ENCODE peak calls at places on chromosomes 3 and 15, in seven cellular contexts. Y, O, M, A, U, J and K are unnamed samples. For H3K9me3, the result is how much of the 10 kb centered on the place peaks cover.

GRCh38 chr3:120418866-120419490 is 31.8 kb downstream of the FSTL1 start:
- DNase-seq in U (peak), Y (no peak), A (peak), M (no peak), O (no peak), J (peak), K (no peak)

GRCh38 chr3:123329636-123330340 is 119.1 kb downstream of the ADCY5 start:
- DNase-seq in J (no peak), Y (no peak), A (no peak), U (no peak), M (peak), O (no peak), K (peak)

GRCh38 chr3:118628704-118629341 is 405.8 kb downstream of the IGSF11 start:
- DNase-seq in O (peak), A (peak), U (peak), J (peak), Y (no peak), M (no peak), K (peak)

GRCh38 chr3:125062904-125063618 is 7.3 kb upstream of the HEG1 start:
- DNase-seq in O (no peak), M (no peak), U (peak), Y (no peak), J (peak), A (no peak), K (peak)

GRCh38 chr15:57923311-57923710 is 142.2 kb downstream of the ALDH1A2 start:
- DNase-seq in M (no peak), A (no peak), O (peak), U (no peak), J (peak), Y (no peak), K (no peak)

GRCh38 chr15:78761891-78762385 is 49.3 kb downstream of the ADAMTS7 start:
- DNase-seq in A (no peak), J (no peak), O (no peak), M (peak), U (no peak), Y (no peak), K (peak)

GRCh38 chr3:59482684-59483083 is 432.9 kb upstream of the CFAP20DC start:
- DNase-seq in O (no peak), M (no peak), A (no peak), J (no peak), Y (no peak), U (no peak), K (no peak)

GRCh38 chr3:43260412-43260811 is 25.9 kb upstream of the SNRK start:
- DNase-seq in U (peak), O (no peak), M (no peak), J (no peak), Y (no peak), A (no peak), K (no peak)

GRCh38 chr3:53234130-53234840 is 21.5 kb downstream of the TKT start:
- DNase-seq in O (no peak), J (no peak), M (peak), U (no peak), Y (peak), A (no peak), K (peak)

GRCh38 chr15:101320501-101321052 is 25.5 kb upstream of the SNRPA1 start:
- DNase-seq in M (peak), U (no peak), Y (peak), O (no peak), J (peak), A (peak), K (peak)

GRCh38 chr3:129593230-129593594 is 13.3 kb downstream of the PLXND1 start:
- DNase-seq in A (no peak), M (no peak), U (no peak), J (no peak), O (no peak), Y (no peak), K (peak)

GRCh38 chr15:40793216-40793989 is 13.5 kb upstream of the ZFYVE19 start:
- DNase-seq in J (peak), M (peak), A (peak), U (peak), O (no peak), Y (peak), K (no peak)

DNA sequence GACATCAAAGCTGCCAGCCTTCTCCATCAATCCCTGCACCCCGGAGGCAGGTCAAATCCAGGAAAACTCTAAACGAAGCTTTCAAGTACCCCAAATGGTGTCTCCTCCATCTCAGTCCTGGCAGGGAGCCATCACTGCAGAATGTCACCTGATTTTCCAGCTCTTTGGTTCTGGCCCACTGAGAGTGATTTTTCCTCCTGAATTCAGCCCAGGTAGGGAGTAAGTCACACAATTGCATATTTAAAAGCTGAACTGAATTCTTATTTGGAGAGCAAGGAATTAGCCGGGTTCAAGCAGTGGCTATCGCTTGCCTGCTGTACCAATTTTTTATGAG is 5.3 kb downstream of the RFTN1 start:
- DNase-seq in Y (no peak), M (no peak), A (no peak), U (no peak), O (no peak), J (no peak), K (no peak)
- H3K4me3 ChIP-seq in Y (no peak), M (no peak), A (no peak), U (no peak), O (no peak), J (no peak), K (no peak)

DNA sequence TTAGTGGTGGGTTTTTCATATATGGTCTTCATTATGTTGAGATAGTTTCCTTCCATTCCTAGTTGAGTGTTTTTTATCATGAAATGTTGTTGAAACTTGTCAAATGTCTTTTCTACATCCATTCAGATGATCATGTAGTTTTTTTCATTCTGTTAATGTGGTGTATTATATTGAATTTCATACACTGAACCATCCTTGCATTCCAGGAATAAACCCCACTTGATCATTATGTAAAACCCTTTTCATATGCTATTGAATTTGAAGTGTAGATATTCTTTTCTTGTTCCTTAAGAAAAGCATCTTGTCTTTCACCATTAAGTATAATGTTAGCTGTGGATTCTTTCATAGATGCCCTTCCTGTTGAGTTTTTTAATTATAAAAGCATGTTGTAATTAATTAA is 42.9 kb downstream of the PIAS1 start:
- DNase-seq in Y (no peak), O (no peak), A (no peak), U (no peak), J (no peak), M (no peak), K (no peak)
- H3K9me3 ChIP-seq in Y (under half), O (under half), A (under half), U (under half), J (under half), M (under half), K (under half)

GRCh38 chr3:56977561-56977889 is 82.9 kb upstream of the SPATA12 start:
- DNase-seq in J (no peak), U (no peak), M (no peak), Y (no peak), O (no peak), A (no peak), K (no peak)
- H3K27ac ChIP-seq in J (no peak), U (no peak), M (no peak), Y (no peak), O (peak), A (no peak), K (no peak)

GRCh38 chr3:183980408-183980807 is 37.3 kb downstream of the ABCC5 start:
- DNase-seq in O (no peak), J (no peak), A (no peak), U (no peak), Y (no peak), M (no peak), K (no peak)
- H3K4me3 ChIP-seq in O (no peak), J (no peak), A (no peak), U (no peak), Y (no peak), M (no peak), K (no peak)

GRCh38 chr15:79922512-79923067 is 25.8 kb upstream of the MTHFS start:
- DNase-seq in J (no peak), Y (no peak), M (no peak), U (no peak), A (peak), O (no peak), K (no peak)

GRCh38 chr15:79918278-79918677 is 21.5 kb upstream of the MTHFS start:
- DNase-seq in M (no peak), A (no peak), O (no peak), U (no peak), Y (no peak), J (no peak), K (no peak)

GRCh38 chr15:79919749-79920511 is 23.1 kb upstream of the MTHFS start:
- DNase-seq in Y (no peak), J (no peak), U (no peak), A (no peak), M (no peak), O (no peak), K (no peak)

GRCh38 chr15:79916424-79916823 is 19.6 kb upstream of the MTHFS start:
- DNase-seq in M (no peak), O (no peak), J (no peak), U (no peak), Y (no peak), A (no peak), K (no peak)

DNA sequence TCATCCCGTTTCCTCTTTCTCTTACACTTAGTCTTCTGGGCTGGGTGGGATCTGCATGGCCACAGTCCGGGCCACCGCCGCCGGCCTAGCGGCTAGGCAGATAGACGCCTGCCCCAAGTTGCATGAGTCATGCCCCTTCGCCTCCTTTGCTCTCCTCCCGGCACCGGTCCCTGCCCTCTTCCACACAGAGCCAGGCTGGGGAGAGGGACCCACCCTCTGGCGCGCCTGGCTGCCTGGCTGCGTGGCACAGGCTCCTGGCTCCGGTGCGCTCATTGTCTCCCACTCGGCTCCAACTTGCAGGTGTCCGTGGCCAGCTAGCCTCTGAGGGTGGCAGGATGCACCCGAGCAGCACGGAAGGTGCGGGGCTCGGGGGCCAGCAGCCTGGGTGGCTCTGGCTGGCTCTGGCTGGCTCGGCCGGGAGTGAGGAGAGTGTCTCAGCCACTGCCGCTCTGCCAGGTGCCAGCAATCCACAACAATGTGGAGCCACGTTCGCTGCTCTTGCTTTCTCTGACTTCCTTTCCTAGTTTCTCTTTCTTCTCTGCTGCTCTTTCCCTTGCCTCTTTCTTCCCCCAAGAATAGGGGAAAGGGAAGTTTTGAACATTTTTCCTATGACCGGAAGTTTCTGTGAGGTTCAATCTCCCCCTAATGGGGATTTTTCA is 22.4 kb upstream of the MTHFS start:
- DNase-seq in A (no peak), U (no peak), O (no peak), Y (no peak), J (no peak), M (no peak), K (no peak)
- H3K9me3 ChIP-seq in A (half or more), U (under half), O (under half), Y (under half), J (under half), M (under half), K (under half)

GRCh38 chr3:142735462-142735861 is 11.6 kb downstream of the TRPC1 start:
- DNase-seq in A (no peak), U (no peak), Y (no peak), J (no peak), M (no peak), O (no peak), K (no peak)

GRCh38 chr3:142734834-142735233 is 11.0 kb downstream of the TRPC1 start:
- DNase-seq in Y (no peak), M (no peak), O (no peak), U (no peak), A (no peak), J (no peak), K (no peak)

DNA sequence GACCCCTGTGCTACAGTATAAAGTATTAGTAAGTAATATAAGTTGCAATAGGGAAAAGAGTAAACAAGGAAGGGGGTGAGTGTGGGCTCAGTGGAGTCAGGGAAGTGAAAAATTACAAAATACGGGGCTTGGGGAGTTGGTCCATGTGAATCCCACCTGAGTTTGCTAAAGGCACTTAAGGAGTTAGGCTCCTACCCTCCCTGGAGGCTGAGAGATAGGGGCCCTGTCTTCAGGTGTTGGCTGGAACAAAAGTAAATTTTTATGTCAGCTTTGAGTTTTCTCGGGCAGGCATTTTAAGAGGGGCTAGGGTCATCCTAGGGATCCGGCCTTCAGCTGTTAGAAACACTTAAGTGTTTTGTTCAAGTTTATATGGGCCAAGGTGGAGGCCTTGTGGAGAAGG is 8.2 kb downstream of the TRPC1 start:
- DNase-seq in Y (no peak), J (no peak), M (no peak), U (no peak), A (no peak), O (no peak), K (no peak)
- H3K27ac ChIP-seq in Y (no peak), J (peak), M (no peak), U (no peak), A (no peak), O (no peak), K (no peak)

DNA sequence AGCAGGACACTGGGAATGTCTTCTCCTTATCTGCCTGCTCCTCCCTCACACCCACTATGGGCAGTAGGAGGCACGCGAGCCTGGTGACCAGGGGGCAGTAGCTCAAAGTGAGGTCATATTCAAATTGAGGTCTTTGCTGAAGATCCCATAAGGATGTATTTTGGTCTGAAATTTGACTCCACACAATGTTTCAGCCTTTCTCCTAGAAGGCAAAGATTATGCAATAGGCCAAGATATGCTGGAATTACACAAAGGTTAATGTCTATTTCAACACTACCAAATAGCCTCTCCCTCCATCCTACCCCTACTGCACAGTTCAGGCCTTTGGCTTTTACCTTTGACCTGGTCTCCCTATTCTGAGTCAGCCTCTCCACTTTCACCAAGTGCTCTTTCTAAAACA is 203.0 kb downstream of the TIGIT start:
- DNase-seq in J (peak), M (no peak), U (no peak), Y (no peak), O (no peak), A (no peak), K (no peak)
- H3K4me3 ChIP-seq in J (no peak), M (no peak), U (no peak), Y (no peak), O (no peak), A (no peak), K (no peak)

GRCh38 chr15:27176785-27177406 is 205.9 kb downstream of the GABRG3 start:
- DNase-seq in U (no peak), A (no peak), Y (no peak), O (no peak), M (no peak), J (no peak), K (no peak)
- H3K9me3 ChIP-seq in U (under half), A (half or more), Y (under half), O (under half), M (under half), J (under half), K (under half)

GRCh38 chr15:60614862-60615771 is 136.2 kb upstream of the ICE2 start:
- DNase-seq in M (no peak), U (no peak), Y (no peak), A (no peak), O (no peak), J (no peak), K (no peak)

GRCh38 chr15:60614028-60614427 is 135.1 kb upstream of the ICE2 start:
- DNase-seq in Y (no peak), J (no peak), O (no peak), M (no peak), A (no peak), U (no peak), K (no peak)

GRCh38 chr15:60612400-60613048 is 133.6 kb upstream of the ICE2 start:
- DNase-seq in Y (no peak), J (no peak), O (no peak), M (no peak), A (no peak), U (no peak), K (no peak)

GRCh38 chr15:60616147-60616546 is 137.2 kb upstream of the ICE2 start:
- DNase-seq in M (no peak), J (no peak), A (no peak), O (no peak), Y (no peak), U (no peak), K (no peak)

DNA sequence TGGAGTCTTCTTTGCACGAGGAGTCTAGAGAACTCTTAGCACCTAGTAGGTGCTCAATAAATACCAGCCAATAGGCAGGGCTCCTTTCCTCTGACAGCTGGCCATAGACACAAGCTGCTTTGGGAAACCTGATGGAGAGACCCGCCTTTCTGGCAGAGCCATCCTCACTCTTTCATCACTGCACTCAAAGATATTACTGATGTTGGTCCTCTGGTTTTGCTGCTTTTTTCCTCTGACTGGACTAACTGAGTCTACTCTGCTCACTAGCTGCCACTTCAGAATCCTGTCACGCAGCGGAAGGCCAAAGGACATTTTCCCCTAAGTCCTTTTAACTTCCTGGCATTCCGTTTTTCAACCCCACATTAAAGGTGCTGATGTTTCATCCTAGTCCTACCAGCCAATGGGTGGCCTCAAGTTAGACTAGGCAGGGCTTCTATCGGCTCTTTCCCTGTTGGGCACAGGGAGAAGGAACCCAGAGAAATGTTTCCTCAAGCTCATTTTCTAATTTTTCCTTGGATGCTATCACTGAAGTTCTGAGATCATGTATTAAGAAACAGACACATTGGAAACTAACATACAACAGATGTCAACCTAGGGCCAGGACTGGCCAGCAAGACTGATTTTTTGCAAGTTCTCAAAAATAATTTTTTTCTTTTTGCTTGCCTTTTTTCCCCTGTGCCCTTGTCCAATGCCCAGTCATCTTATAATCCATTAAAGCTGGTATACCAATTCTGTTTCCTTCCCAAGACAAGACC is 132.8 kb upstream of the ICE2 start:
- DNase-seq in M (no peak), U (no peak), Y (no peak), O (no peak), A (no peak), J (no peak), K (no peak)
- H3K27ac ChIP-seq in M (no peak), U (no peak), Y (no peak), O (no peak), A (no peak), J (no peak), K (peak)

DNA sequence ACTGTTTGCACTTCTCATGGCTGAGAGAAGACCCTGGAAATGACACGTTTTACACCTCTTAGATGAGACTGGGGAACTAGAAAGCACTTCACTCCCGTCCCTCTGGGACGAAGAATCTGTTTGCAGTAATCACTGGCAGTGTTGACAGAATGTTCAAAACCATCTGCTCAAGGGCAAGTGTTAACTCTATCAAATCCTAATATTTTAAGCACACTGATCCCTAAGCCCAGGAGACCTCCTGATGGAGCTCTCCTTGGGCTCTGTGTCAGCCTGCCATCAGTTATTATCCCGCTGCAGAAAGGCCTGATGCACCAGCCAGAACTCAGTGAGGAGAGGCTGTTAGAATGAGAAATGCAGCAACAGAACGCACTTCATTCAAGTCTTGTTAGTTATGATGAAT is 323.8 kb upstream of the DNAJC19 start:
- DNase-seq in A (no peak), U (no peak), O (no peak), J (no peak), M (no peak), Y (no peak), K (no peak)
- H3K4me3 ChIP-seq in A (no peak), U (no peak), O (no peak), J (no peak), M (no peak), Y (no peak), K (no peak)